ENCODE peak calls at places on chromosomes 12 and 14, in eight cellular contexts. H is prostate gland; P is left ventricle myocardium inferior; I is neural progenitor cell; E is uterus; M is IMR-90; G is SK-N-SH; T is CD8-positive, alpha-beta T cell. Y is an unnamed sample.

GRCh38 chr14:56796259-56796658 is 14.0 kb downstream of the OTX2 start:
- DNase-seq in H (no peak), I (peak), P (no peak), E (no peak), G (no peak), T (no peak), M (no peak), Y (no peak)

GRCh38 chr12:80193900-80194299 is 94.6 kb downstream of the OTOGL start:
- DNase-seq in E (no peak), T (no peak), P (no peak), H (no peak), G (no peak), M (no peak), I (no peak), Y (no peak)

GRCh38 chr12:123389560-123390351 is 5.8 kb downstream of the KMT5A start:
- DNase-seq in M (no peak), T (no peak), P (peak), H (peak), G (peak), E (peak), I (peak), Y (no peak)

GRCh38 chr12:92539966-92540791 is 162.6 kb upstream of the PLEKHG7 start:
- DNase-seq in E (no peak), P (peak), G (no peak), T (no peak), H (no peak), I (peak), M (no peak), Y (no peak)

GRCh38 chr12:108482717-108483212 is 32.3 kb upstream of the FICD start:
- DNase-seq in I (no peak), P (no peak), G (no peak), H (no peak), E (no peak), T (no peak), M (peak), Y (peak)

GRCh38 chr14:100192250-100192671 is 32.8 kb upstream of the DEGS2 start:
- DNase-seq in E (peak), G (no peak), I (no peak), P (peak), T (no peak), H (no peak), M (no peak), Y (no peak)

GRCh38 chr14:38363217-38363616 is 107.3 kb upstream of the CLEC14A start:
- DNase-seq in M (no peak), P (no peak), I (no peak), G (no peak), H (no peak), T (no peak), E (no peak), Y (no peak)

GRCh38 chr12:109983432-109984142 is 12.6 kb downstream of the GIT2 start:
- DNase-seq in H (no peak), E (no peak), G (no peak), T (no peak), M (no peak), I (no peak), P (no peak), Y (no peak)

GRCh38 chr14:45664668-45665356 is 411.8 kb upstream of the MIS18BP1 start:
- DNase-seq in I (peak), E (no peak), H (no peak), G (no peak), M (no peak), T (no peak), P (no peak), Y (no peak)

GRCh38 chr12:89117448-89118034 is 234.8 kb downstream of the DUSP6 start:
- DNase-seq in T (no peak), E (no peak), M (peak), G (no peak), H (peak), P (no peak), I (no peak), Y (no peak)

GRCh38 chr14:98736701-98737338 is 535.2 kb downstream of the BCL11B start:
- DNase-seq in T (no peak), I (peak), E (no peak), H (no peak), P (no peak), M (no peak), G (no peak), Y (no peak)
- H3K4me3 ChIP-seq in T (no peak), I (no peak), E (no peak), H (no peak), P (no peak), M (no peak), G (no peak), Y (no peak)

DNA sequence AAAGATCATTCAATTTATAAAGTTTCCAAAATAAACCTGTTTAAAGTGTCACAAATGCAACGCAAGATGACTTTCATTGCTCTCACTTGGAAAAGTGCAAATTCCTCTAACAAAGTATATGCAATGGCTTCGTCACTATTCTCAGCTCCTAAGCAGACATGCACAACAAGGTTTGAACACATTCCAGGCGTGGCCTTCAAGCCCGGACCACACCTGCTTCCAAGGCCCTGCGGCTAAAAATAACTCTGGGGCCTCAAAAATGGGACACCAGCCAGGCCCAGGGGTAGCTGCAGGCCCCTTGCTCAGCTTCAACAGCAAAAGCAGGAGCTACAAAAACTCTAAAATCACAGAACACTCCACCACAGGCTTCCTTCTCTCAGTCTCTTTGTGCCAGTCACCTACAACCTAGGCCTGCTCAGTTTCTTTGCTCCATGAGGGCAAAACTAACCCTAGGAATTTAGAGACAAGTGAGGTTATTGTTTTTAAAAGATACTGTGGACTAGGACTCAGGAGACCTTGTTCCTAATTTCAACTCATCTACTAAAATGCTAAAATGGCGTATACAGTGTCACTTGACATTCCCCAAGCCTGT is 29.3 kb downstream of the DUSP16 start:
- DNase-seq in G (peak), I (no peak), E (no peak), P (peak), H (no peak), T (no peak), M (no peak), Y (no peak)
- H3K27ac ChIP-seq in G (peak), I (no peak), E (no peak), P (peak), H (peak), T (no peak), M (no peak), Y (no peak)

GRCh38 chr14:78933948-78934524 is 763.9 kb downstream of the NRXN3 start:
- DNase-seq in I (peak), E (no peak), T (no peak), H (no peak), G (peak), M (peak), P (no peak), Y (no peak)
- TF ChIP-seq CTCF in I (peak), E (no peak), T (no peak), H (no peak), G (peak), M (peak), P (peak), Y (peak)

DNA sequence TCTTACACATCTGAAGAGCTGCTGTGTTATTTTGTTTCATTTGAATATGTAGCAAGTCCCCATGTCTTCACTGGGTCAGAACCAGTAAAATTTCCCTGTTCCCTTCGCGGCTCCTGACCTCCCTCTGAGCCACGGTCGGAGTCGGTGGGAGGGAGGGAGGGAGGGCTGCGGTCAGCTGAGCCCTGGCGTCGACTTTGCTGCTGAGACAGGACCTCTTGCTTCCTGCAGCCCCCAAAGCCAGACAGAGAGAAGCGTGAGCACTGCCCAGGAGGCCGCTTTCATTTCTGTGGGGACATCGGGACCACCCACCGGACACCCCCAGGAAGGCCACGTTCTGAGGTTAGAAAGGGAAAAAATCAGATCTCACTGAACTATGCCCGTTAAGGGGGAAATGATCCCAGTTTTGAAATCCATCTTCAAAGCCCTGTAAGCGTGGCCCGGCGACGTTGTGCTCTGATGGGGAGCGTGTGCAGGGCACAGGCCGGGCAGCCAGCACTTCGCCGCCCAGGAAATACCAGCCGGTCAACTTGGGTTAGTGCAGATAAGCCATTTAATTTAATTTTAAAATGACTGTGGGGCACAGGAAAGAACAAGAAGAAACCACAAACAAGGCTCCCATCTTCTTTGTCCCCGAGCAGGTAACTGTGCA is 42.1 kb downstream of the NOC4L start:
- DNase-seq in M (no peak), I (no peak), H (no peak), P (no peak), T (no peak), E (no peak), G (no peak), Y (no peak)
- H3K4me3 ChIP-seq in M (no peak), I (no peak), H (no peak), P (no peak), T (peak), E (no peak), G (no peak), Y (no peak)

GRCh38 chr14:51547701-51548100 is 104.0 kb upstream of the FRMD6 start:
- DNase-seq in H (no peak), P (no peak), E (no peak), T (no peak), G (no peak), M (no peak), I (no peak), Y (no peak)
- H3K27ac ChIP-seq in H (peak), P (peak), E (peak), T (no peak), G (peak), M (peak), I (no peak), Y (peak)

GRCh38 chr12:53077030-53077429 is 2.2 kb downstream of the SPRYD3 start:
- DNase-seq in E (no peak), T (no peak), I (no peak), H (no peak), P (no peak), G (no peak), M (no peak), Y (no peak)

GRCh38 chr12:53079226-53080117 is at the start of gene SPRYD3:
- DNase-seq in G (peak), H (peak), M (peak), T (peak), P (peak), I (peak), E (peak), Y (peak)

GRCh38 chr12:53076461-53076860 is 2.7 kb downstream of the SPRYD3 start:
- DNase-seq in I (no peak), H (no peak), G (no peak), E (no peak), P (no peak), T (no peak), M (no peak), Y (no peak)

GRCh38 chr12:53074999-53075370 is 4.2 kb downstream of the SPRYD3 start:
- DNase-seq in H (no peak), E (no peak), P (no peak), T (no peak), G (no peak), I (no peak), M (no peak), Y (no peak)

DNA sequence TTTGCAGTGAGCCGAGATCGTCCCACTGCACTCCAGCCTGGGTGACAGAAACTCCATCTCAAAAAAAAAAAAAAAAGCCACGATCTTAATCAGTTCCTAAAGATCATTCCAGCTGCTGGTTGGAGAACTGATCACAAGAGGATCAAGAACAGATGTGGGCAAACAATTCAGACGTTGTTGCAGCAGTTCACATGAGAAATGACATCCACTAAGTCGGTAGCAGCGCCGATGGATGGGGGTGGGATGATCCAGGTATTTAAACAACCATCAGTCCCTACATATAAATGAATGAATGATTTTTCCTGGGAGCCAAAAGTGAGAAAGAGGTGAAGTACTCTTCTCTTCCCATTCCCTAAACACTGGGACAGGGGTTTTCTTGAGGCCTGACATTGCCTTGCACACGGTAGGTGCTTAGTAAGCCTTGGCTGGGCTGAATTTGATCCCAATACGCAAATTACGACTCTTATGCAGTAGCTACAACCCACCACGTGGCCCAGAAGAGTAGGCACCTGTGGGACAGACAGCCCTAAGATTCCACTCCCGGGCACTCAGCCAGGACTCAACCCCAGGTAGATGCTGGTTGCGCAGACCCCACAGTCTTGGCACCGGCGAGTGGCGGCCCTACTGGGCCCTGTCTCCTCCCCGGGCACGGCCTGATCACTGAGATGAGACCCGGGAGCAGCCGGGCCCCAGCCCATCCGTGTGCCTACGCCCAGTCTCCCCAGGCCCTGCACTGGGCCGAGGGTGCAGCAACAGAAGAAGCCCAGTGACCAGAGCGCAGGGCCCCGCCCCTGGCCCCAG is 565 bp downstream of the SPRYD3 start:
- DNase-seq in P (no peak), T (peak), I (no peak), E (no peak), H (no peak), G (no peak), M (peak), Y (no peak)
- TF ChIP-seq CTCF in P (no peak), T (no peak), I (no peak), E (no peak), H (no peak), G (no peak), M (no peak), Y (no peak)

GRCh38 chr14:35047961-35048513 is 2.0 kb downstream of the FAM177A1 start:
- DNase-seq in M (no peak), T (no peak), E (no peak), G (no peak), P (no peak), I (no peak), H (no peak), Y (no peak)
- H3K4me3 ChIP-seq in M (no peak), T (no peak), E (no peak), G (no peak), P (peak), I (no peak), H (peak), Y (no peak)

DNA sequence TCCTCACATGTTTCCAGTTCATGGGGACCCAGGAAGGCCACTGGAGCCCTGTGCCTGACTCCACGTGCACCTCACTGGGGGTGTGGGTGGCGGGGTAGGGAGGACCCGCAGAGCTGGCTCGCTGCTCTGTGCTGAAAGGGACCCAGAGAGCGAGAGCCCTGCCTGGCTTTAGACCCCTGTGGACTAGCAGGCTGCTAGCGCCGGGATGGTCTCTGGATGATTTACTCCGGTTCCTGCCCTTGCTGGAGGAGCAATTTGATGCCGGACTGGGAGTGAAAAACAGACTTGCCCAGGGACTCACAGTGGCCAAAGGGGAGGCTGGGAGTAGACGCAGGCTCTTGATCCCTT is 49.0 kb downstream of the NTF3 start:
- DNase-seq in H (no peak), M (no peak), T (no peak), P (no peak), I (peak), G (no peak), E (no peak), Y (no peak)
- H3K27ac ChIP-seq in H (no peak), M (peak), T (no peak), P (no peak), I (peak), G (no peak), E (no peak), Y (no peak)

GRCh38 chr12:613996-614726 is 49.1 kb downstream of the NINJ2 start:
- DNase-seq in T (no peak), P (peak), E (no peak), M (no peak), I (peak), G (peak), H (no peak), Y (no peak)
- TF ChIP-seq CTCF in T (no peak), P (peak), E (no peak), M (no peak), I (peak), G (peak), H (no peak), Y (peak)

Y was measured in brain microvascular endothelial cell.